ENCODE peak calls at places on chromosomes 6 and 20, in eight cellular contexts. C is HFF-Myc, M is GM13976, A is heart right ventricle, E is right lobe of liver, V is MM.1S, Z is GM20000, R is A549. I is an unnamed sample.

GRCh38 chr6:48994811-48995210 is 468.2 kb downstream of the MMUT start:
- DNase-seq in C (no peak), M (no peak), A (no peak), E (no peak), V (no peak), Z (no peak), R (peak; percentile 5), I (no peak)

GRCh38 chr6:33856655-33857054 is 52.9 kb upstream of the MLN start:
- DNase-seq in C (no peak), M (no peak), A (no peak), E (no peak), V (peak; percentile 81), Z (no peak), R (no peak), I (peak; percentile 69)

GRCh38 chr6:141808662-141809061 is 324.1 kb upstream of the GJE1 start:
- DNase-seq in C (no peak), M (no peak), A (no peak), E (no peak), V (no peak), Z (no peak), R (no peak), I (no peak)

GRCh38 chr6:100203391-100203790 is 209.4 kb upstream of the MCHR2 start:
- DNase-seq in C (peak; percentile 97), M (no peak), A (no peak), E (no peak), V (no peak), Z (no peak), R (peak; percentile 86), I (no peak)

GRCh38 chr20:3045042-3045815 is 623 bp upstream of the MRPS26 start:
- DNase-seq in C (no peak), M (peak; percentile 87), A (no peak), E (peak; percentile 90), V (peak; percentile 67), Z (peak; percentile 88), R (no peak), I (peak; percentile 62)

GRCh38 chr6:93678841-93679454 is 259.6 kb upstream of the EPHA7 start:
- DNase-seq in C (no peak), M (no peak), A (no peak), E (no peak), V (no peak), Z (no peak), R (no peak), I (no peak)

GRCh38 chr6:142395768-142396231 is 94.0 kb downstream of the ADGRG6 start:
- DNase-seq in C (no peak), M (peak; percentile 23), A (no peak), E (no peak), V (peak; percentile 64), Z (peak; percentile 41), R (no peak), I (no peak)

GRCh38 chr20:44886828-44887227 is 1.3 kb downstream of the YWHAB start:
- DNase-seq in C (no peak), M (no peak), A (no peak), E (no peak), V (no peak), Z (no peak), R (no peak), I (no peak)

GRCh38 chr20:63173552-63174191 is 42.3 kb downstream of the YTHDF1 start:
- DNase-seq in C (no peak), M (no peak), A (no peak), E (no peak), V (no peak), Z (no peak), R (no peak), I (no peak)

GRCh38 chr6:22451960-22452359 is 117.4 kb upstream of the HDGFL1 start:
- DNase-seq in C (no peak), M (no peak), A (no peak), E (no peak), V (no peak), Z (no peak), R (no peak), I (no peak)

GRCh38 chr20:40657526-40657925 is 31.5 kb downstream of the MAFB start:
- DNase-seq in C (no peak), M (no peak), A (no peak), E (no peak), V (no peak), Z (no peak), R (no peak), I (no peak)

GRCh38 chr6:144613859-144614258 is 328.7 kb downstream of the UTRN start:
- DNase-seq in C (no peak), M (no peak), A (no peak), E (no peak), V (no peak), Z (no peak), R (no peak), I (no peak)

GRCh38 chr6:14729186-14729871 is 516.5 kb upstream of the JARID2 start:
- DNase-seq in C (no peak), M (peak; percentile 52), A (no peak), E (no peak), V (no peak), Z (peak; percentile 50), R (no peak), I (no peak)

GRCh38 chr6:39425346-39426056 is 103.0 kb upstream of the KCNK16 start:
- DNase-seq in C (no peak), M (no peak), A (no peak), E (no peak), V (no peak), Z (no peak), R (no peak), I (no peak)

GRCh38 chr6:157019733-157020132 is 242.6 kb downstream of the ARID1B start:
- DNase-seq in C (no peak), M (peak; percentile 29), A (no peak), E (no peak), V (peak; percentile 31), Z (peak; percentile 42), R (no peak), I (no peak)

GRCh38 chr6:35058827-35059522 is 82.2 kb downstream of the TCP11 start:
- DNase-seq in C (no peak), M (peak; percentile 55), A (no peak), E (no peak), V (no peak), Z (no peak), R (no peak), I (no peak)

GRCh38 chr6:25103603-25104002 is 167.8 kb upstream of the RIPOR2 start:
- DNase-seq in C (no peak), M (no peak), A (no peak), E (no peak), V (no peak), Z (peak; percentile 8), R (no peak), I (no peak)

DNA sequence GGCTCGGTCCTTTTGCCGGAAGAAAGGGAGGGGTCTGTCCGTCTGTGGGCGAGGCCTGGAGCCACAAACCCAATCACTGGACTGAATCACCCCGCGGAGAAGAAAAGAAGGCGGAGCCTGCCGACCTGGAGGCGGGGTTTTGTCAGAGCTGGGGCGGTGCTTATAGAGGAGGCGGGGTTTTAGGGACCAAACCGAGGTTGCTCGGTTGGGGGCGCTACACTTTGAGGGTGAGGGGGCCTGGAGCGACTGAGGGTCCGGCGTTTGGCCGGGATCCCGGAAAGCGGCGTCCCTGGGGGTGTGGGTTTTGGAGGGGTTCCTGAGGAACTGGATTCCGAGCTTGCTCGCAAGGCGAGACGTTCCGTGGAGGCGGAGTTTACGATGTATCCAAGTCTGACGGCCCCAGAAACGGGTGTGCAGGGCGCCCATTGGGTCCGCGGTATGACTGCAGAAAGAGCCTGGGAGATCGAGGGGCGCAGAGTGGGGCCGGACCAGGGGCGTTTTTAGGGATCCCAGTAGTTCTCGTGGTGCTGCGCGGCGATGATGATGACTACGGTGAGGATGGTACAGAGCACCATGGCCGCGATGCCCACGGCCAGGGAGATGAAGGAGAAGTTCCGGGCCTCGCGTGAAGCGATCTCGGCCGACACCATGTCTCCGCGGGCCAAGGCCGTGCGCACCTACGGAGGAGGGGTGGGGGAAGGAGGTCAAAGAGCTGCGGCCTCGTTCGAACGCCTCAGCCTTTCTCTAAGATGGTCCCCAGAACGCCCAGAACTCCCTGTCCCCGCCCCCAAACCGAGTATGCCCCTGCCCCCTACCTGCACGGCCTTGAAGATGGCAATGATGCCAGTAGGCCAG is 2.8 kb downstream of the PRRT1 start:
- DNase-seq in C (no peak), M (peak; percentile 36), A (peak; percentile 64), E (peak; percentile 66), V (no peak), Z (no peak), R (no peak), I (peak; percentile 86)
- TF ChIP-seq CTCF in C (no peak), M (no peak), A (no peak), E (peak; percentile 3), V (no peak), Z (no peak), R (no peak), I (peak; percentile 50)

GRCh38 chr6:129673758-129674157 is 36.2 kb downstream of the ARHGAP18 start:
- DNase-seq in C (no peak), M (no peak), A (no peak), E (no peak), V (no peak), Z (no peak), R (no peak), I (no peak)

GRCh38 chr6:129672345-129672691 is 37.7 kb downstream of the ARHGAP18 start:
- DNase-seq in C (no peak), M (no peak), A (no peak), E (no peak), V (no peak), Z (no peak), R (no peak), I (no peak)

GRCh38 chr6:129672883-129673631 is 36.9 kb downstream of the ARHGAP18 start:
- DNase-seq in C (peak; percentile 78), M (peak; percentile 58), A (no peak), E (no peak), V (peak; percentile 40), Z (peak; percentile 35), R (peak; percentile 45), I (no peak)

GRCh38 chr6:129670634-129671033 is 39.3 kb downstream of the ARHGAP18 start:
- DNase-seq in C (no peak), M (no peak), A (no peak), E (no peak), V (no peak), Z (no peak), R (no peak), I (no peak)

GRCh38 chr6:129671442-129672344 is 38.3 kb downstream of the ARHGAP18 start:
- DNase-seq in C (no peak), M (peak; percentile 74), A (no peak), E (no peak), V (no peak), Z (peak; percentile 58), R (no peak), I (peak; percentile 27)
- TF ChIP-seq CTCF in C (peak; percentile 16), M (peak; percentile 32), A (no peak), E (peak; percentile 35), V (peak; percentile 18), Z (peak; percentile 19), R (no peak), I (no peak)

GRCh38 chr20:49323622-49324238 is 45.9 kb upstream of the ZNFX1 start:
- DNase-seq in C (peak; percentile 44), M (peak; percentile 47), A (no peak), E (no peak), V (peak; percentile 88), Z (peak; percentile 50), R (peak; percentile 47), I (no peak)
- TF ChIP-seq CTCF in C (peak; percentile 16), M (no peak), A (no peak), E (peak; percentile 27), V (peak; percentile 47), Z (peak; percentile 4), R (no peak), I (peak; percentile 32)

DNA sequence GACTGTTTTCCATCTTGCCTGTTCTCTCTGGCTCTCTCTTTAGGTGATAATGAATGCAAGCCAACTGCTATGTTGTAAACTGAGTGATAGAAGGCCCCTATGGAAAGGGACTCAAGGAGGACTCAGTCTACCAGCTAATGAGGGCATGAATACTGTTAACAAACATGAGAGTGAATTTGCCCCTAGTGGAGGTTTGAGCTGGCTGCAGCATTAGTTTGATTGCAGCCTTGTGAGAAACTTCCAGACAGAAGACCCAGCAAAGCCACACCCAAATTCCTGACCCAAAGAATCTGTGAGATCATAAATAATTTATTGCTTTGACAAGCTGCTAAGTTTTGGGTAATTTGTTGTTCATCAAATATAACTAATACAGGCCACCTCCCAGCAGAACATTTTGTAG is 50.0 kb upstream of the PLCB1 start:
- DNase-seq in C (no peak), M (no peak), A (no peak), E (no peak), V (no peak), Z (no peak), R (peak; percentile 45), I (no peak)
- TF ChIP-seq CTCF in C (peak; percentile 55), M (no peak), A (no peak), E (no peak), V (peak; percentile 26), Z (no peak), R (no peak), I (no peak)